ENCODE peak calls at places on chromosome 18, in four cellular contexts. S is endothelial cell of umbilical vein, O is sigmoid colon, V is HL-60. R is an unnamed sample.

GRCh38 chr18:79742076-79742475 is 55.7 kb upstream of the KCNG2 start:
- DNase-seq in S (no peak), O (peak), V (no peak), R (no peak)

GRCh38 chr18:79788096-79789085 is 9.3 kb upstream of the KCNG2 start:
- DNase-seq in S (no peak), O (peak), V (no peak), R (no peak)

GRCh38 chr18:31512203-31512764 is 14.3 kb downstream of the DSG2 start:
- DNase-seq in S (no peak), O (no peak), V (no peak), R (no peak)

GRCh38 chr18:35436076-35436649 is 59.0 kb upstream of the ZNF396 start:
- DNase-seq in S (peak), O (no peak), V (no peak), R (no peak)

GRCh38 chr18:9987931-9988330 is 74.1 kb downstream of the VAPA start:
- DNase-seq in S (no peak), O (no peak), V (no peak), R (no peak)

GRCh38 chr18:8610442-8610801 is 1.2 kb downstream of the RAB12 start:
- DNase-seq in S (peak), O (no peak), V (peak), R (no peak)

GRCh38 chr18:70075906-70076305 is 128.2 kb upstream of the CD226 start:
- DNase-seq in S (no peak), O (no peak), V (no peak), R (no peak)

GRCh38 chr18:51578403-51578980 is 381.0 kb upstream of the MEX3C start:
- DNase-seq in S (no peak), O (no peak), V (no peak), R (no peak)

GRCh38 chr18:60413944-60414547 is 41.5 kb upstream of the MC4R start:
- DNase-seq in S (no peak), O (no peak), V (peak), R (no peak)

GRCh38 chr18:24368749-24369148 is 28.9 kb downstream of the OSBPL1A start:
- DNase-seq in S (peak), O (no peak), V (no peak), R (no peak)

GRCh38 chr18:79203017-79203605 is 133.9 kb downstream of the ATP9B start:
- DNase-seq in S (no peak), O (no peak), V (no peak), R (no peak)

GRCh38 chr18:10604178-10604577 is 78.4 kb downstream of the NAPG start:
- DNase-seq in S (no peak), O (no peak), V (no peak), R (no peak)

GRCh38 chr18:73283032-73283431 is 415.2 kb upstream of the NETO1 start:
- DNase-seq in S (no peak), O (no peak), V (no peak), R (no peak)

GRCh38 chr18:56836173-56836572 is 185.0 kb downstream of the WDR7 start:
- DNase-seq in S (no peak), O (no peak), V (no peak), R (no peak)

GRCh38 chr18:22084547-22084946 is 84.8 kb upstream of the GATA6 start:
- DNase-seq in S (no peak), O (no peak), V (no peak), R (no peak)

GRCh38 chr18:34965108-34965507 is 76.1 kb upstream of the MAPRE2 start:
- DNase-seq in S (no peak), O (no peak), V (no peak), R (no peak)

GRCh38 chr18:32287249-32287648 is 97.4 kb downstream of the MEP1B start:
- DNase-seq in S (no peak), O (no peak), V (no peak), R (no peak)

GRCh38 chr18:34543940-34544339 is 166.2 kb upstream of the DTNA start:
- DNase-seq in S (no peak), O (no peak), V (no peak), R (no peak)

GRCh38 chr18:55774505-55774904 is 186.5 kb upstream of the TCF4 start:
- DNase-seq in S (no peak), O (no peak), V (no peak), R (no peak)

GRCh38 chr18:3451989-3452749 is 2.2 kb downstream of the TGIF1 start:
- DNase-seq in S (peak), O (peak), V (peak), R (no peak)
- TF ChIP-seq POLR2AphosphoS5 in S (no peak), O (peak), V (peak), R (no peak)

GRCh38 chr18:1017679-1018078 is 113.0 kb downstream of the ADCYAP1 start:
- DNase-seq in S (no peak), O (no peak), V (no peak), R (no peak)
- TF ChIP-seq POLR2AphosphoS5 in S (no peak), O (no peak), V (no peak), R (no peak)

GRCh38 chr18:62198259-62198658 is 11.2 kb downstream of the RELCH start:
- DNase-seq in S (no peak), O (no peak), V (no peak), R (no peak)
- TF ChIP-seq POLR2AphosphoS5 in S (no peak), O (no peak), V (no peak), R (no peak)

GRCh38 chr18:14940738-14941137 is 192.8 kb downstream of the ANKRD30B start:
- DNase-seq in S (no peak), O (no peak), V (no peak), R (no peak)
- TF ChIP-seq POLR2AphosphoS5 in S (no peak), O (no peak), V (no peak), R (no peak)

GRCh38 chr18:67359868-67360838 is 156.4 kb downstream of the DSEL start:
- DNase-seq in S (peak), O (peak), V (no peak), R (peak)
- TF ChIP-seq POLR2AphosphoS5 in S (peak), O (no peak), V (no peak), R (no peak)

DNA sequence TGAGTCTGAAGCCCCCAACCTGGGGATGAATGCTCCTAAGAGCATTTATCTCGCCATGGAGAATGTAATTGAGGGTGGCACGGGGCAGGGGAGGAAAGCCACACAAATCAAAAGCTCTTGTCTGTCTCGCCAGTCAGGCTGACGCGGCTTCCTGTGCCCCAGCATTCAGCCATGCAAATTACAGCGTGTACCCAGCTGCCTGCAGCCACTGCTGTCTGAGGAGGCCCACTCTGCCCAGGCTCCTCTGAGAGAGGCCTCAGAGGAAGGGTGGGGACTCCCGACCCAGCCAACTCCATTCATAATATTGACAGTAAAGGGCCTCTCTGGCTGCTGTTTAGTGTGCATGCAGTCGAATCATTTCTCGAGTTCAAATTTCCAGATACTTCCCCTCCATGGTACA is 22.0 kb downstream of the SMAD7 start:
- DNase-seq in S (peak), O (no peak), V (peak), R (no peak)
- TF ChIP-seq POLR2AphosphoS5 in S (peak), O (no peak), V (peak), R (no peak)

DNA sequence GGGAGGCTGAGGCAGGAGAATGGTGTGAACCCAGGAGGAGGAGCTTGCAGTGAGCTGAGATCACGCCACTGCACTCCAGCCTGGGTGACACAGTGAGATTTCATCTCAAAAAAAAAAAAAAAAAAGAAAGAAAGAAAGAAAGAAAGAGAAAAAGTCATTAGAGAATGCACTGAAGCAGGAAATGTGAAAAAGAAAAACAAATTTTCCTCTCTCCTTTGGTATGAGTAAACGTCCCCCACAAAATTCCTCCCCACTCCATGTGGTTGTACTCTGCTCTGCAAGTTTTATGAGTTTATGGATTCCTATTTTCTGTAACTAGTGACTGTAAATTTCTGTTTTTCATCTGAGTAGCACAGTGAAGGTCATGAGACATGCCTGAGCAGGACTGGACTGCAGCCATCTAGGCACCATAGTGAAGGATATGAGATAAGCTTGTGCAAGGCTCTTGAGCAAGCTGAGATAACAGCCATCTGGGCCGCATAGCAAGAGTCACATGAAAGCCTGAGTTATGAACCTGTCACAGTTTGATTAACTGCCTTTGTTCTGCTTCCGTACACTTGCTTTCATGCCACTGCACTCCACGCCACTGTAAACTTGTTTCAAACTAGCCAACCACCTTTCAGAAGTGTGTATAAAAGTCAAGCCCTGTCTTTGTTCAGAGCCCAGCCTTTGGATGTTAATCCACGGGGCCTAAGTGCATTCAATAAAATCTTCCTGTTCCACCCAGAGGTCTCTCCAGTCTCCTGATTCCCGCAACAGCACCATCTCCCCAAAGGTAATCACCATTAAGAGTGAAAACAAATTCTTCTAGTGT is 50.2 kb downstream of the SKA1 start:
- DNase-seq in S (peak), O (no peak), V (peak), R (no peak)
- TF ChIP-seq POLR2AphosphoS5 in S (no peak), O (no peak), V (no peak), R (no peak)

GRCh38 chr18:13643261-13643671 is 83.1 kb downstream of the FAM210A start:
- DNase-seq in S (no peak), O (peak), V (no peak), R (no peak)

GRCh38 chr18:13639196-13639595 is 87.2 kb downstream of the FAM210A start:
- DNase-seq in S (no peak), O (peak), V (no peak), R (no peak)

GRCh38 chr18:13642440-13642827 is 83.9 kb downstream of the FAM210A start:
- DNase-seq in S (no peak), O (no peak), V (no peak), R (no peak)

GRCh38 chr18:13640266-13640860 is 86.0 kb downstream of the FAM210A start:
- DNase-seq in S (no peak), O (peak), V (no peak), R (no peak)

GRCh38 chr18:13641551-13642439 is 84.6 kb downstream of the FAM210A start:
- DNase-seq in S (peak), O (peak), V (no peak), R (no peak)
- TF ChIP-seq POLR2AphosphoS5 in S (no peak), O (no peak), V (no peak), R (no peak)

GRCh38 chr18:2302628-2303516 is 268.4 kb downstream of the METTL4 start:
- DNase-seq in S (peak), O (no peak), V (no peak), R (no peak)
- TF ChIP-seq POLR2AphosphoS5 in S (no peak), O (no peak), V (no peak), R (no peak)

DNA sequence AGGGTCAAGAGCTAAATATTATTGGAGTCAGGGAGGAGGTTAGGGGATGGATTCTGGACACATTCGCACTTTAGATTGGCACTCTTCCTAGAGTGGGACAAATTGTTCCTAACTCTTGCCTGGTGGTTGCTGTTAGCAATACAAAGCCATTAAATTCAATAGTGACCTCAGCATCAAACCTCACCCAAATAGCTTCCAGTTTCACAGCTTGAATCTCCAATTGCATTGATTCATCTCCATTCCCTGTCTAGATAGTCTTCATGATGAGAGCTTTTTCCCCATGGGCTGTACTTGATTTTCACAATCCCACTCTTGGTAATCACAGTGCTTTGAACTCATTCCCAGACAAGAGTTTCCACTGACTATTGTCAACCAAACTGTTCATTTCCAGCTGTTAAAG is 585.9 kb upstream of the SYT4 start:
- DNase-seq in S (no peak), O (no peak), V (no peak), R (no peak)
- TF ChIP-seq POLR2AphosphoS5 in S (no peak), O (no peak), V (no peak), R (no peak)